ENCODE peak calls at places on chromosomes 1 and 21, in ten cellular contexts. T, G, M, E, B, H, D, L, J and N are unnamed samples.
A peak's percentile ranks its signal among the peaks of the same experiment; 100 is the strongest.

GRCh38 chr1:53331446-53332187 is 3.7 kb upstream of the LRP8 start:
- DNase-seq in T (no peak), G (no peak), M (no peak), E (peak; percentile 1), B (peak; percentile 45), H (no peak), D (no peak), L (no peak), J (no peak), N (no peak)

GRCh38 chr1:40898434-40898900 is 36.3 kb upstream of the CITED4 start:
- DNase-seq in T (peak; percentile 55), G (no peak), M (no peak), E (peak; percentile 37), B (no peak), H (no peak), D (no peak), L (no peak), J (no peak), N (no peak)

GRCh38 chr21:25961042-25961441 is 209.5 kb downstream of the APP start:
- DNase-seq in T (no peak), G (no peak), M (no peak), E (no peak), B (no peak), H (no peak), D (no peak), L (no peak), J (no peak), N (no peak)

GRCh38 chr21:14382486-14382834 is 486 bp downstream of the HSPA13 start:
- DNase-seq in T (peak; percentile 26), G (peak; percentile 36), M (no peak), E (peak; percentile 46), B (no peak), H (peak; percentile 2), D (no peak), L (peak; percentile 2), J (no peak), N (peak; percentile 55)

GRCh38 chr21:25708467-25709065 is 26.1 kb downstream of the ATP5PF start:
- DNase-seq in T (peak; percentile 44), G (peak; percentile 15), M (peak; percentile 23), E (peak; percentile 46), B (no peak), H (peak; percentile 13), D (peak; percentile 0), L (peak; percentile 14), J (peak; percentile 66), N (peak; percentile 47)

GRCh38 chr1:147721711-147722110 is 38.7 kb downstream of the GJA5 start:
- DNase-seq in T (no peak), G (no peak), M (no peak), E (no peak), B (no peak), H (no peak), D (no peak), L (no peak), J (peak; percentile 55), N (peak; percentile 23)

GRCh38 chr1:1511533-1512285 is at the start of gene ATAD3A:
- DNase-seq in T (peak; percentile 99), G (peak; percentile 93), M (peak; percentile 95), E (peak; percentile 98), B (peak; percentile 99), H (peak; percentile 93), D (peak; percentile 84), L (peak; percentile 88), J (peak; percentile 97), N (peak; percentile 99)

GRCh38 chr1:214523124-214523824 is 28.1 kb downstream of the PTPN14 start:
- DNase-seq in T (no peak), G (no peak), M (no peak), E (no peak), B (no peak), H (no peak), D (no peak), L (no peak), J (no peak), N (no peak)

GRCh38 chr1:1264026-1264425 is 9.6 kb downstream of the UBE2J2 start:
- DNase-seq in T (no peak), G (no peak), M (no peak), E (no peak), B (no peak), H (no peak), D (no peak), L (no peak), J (no peak), N (no peak)

GRCh38 chr1:27149714-27150113 is 5.2 kb downstream of the SLC9A1 start:
- DNase-seq in T (no peak), G (no peak), M (no peak), E (no peak), B (no peak), H (no peak), D (no peak), L (no peak), J (no peak), N (no peak)

GRCh38 chr1:35857830-35858229 is 25.2 kb upstream of the AGO1 start:
- DNase-seq in T (no peak), G (no peak), M (no peak), E (no peak), B (no peak), H (no peak), D (no peak), L (no peak), J (peak; percentile 48), N (peak; percentile 46)

GRCh38 chr1:59061876-59062275 is 235.0 kb upstream of the FGGY start:
- DNase-seq in T (peak; percentile 45), G (no peak), M (peak; percentile 67), E (no peak), B (peak; percentile 90), H (no peak), D (peak; percentile 33), L (peak; percentile 67), J (peak; percentile 40), N (peak; percentile 72)

GRCh38 chr1:182444497-182444896 is 5.4 kb upstream of the RGSL1 start:
- DNase-seq in T (peak; percentile 10), G (no peak), M (no peak), E (no peak), B (no peak), H (no peak), D (no peak), L (no peak), J (peak; percentile 5), N (no peak)

GRCh38 chr1:73860421-73860950 is 337.5 kb downstream of the LRRIQ3 start:
- DNase-seq in T (no peak), G (no peak), M (no peak), E (no peak), B (no peak), H (no peak), D (no peak), L (no peak), J (no peak), N (no peak)

GRCh38 chr1:222996307-222996983 is 146.6 kb downstream of the TLR5 start:
- DNase-seq in T (no peak), G (no peak), M (no peak), E (no peak), B (no peak), H (no peak), D (no peak), L (no peak), J (no peak), N (no peak)

GRCh38 chr21:32370971-32371766 is 21.6 kb downstream of the URB1 start:
- DNase-seq in T (no peak), G (no peak), M (no peak), E (no peak), B (no peak), H (no peak), D (no peak), L (no peak), J (no peak), N (no peak)

GRCh38 chr1:166972193-166972592 is 3.1 kb downstream of the ILDR2 start:
- DNase-seq in T (no peak), G (no peak), M (no peak), E (no peak), B (no peak), H (no peak), D (no peak), L (no peak), J (no peak), N (no peak)

GRCh38 chr1:169949139-169949538 is 55.4 kb upstream of the SCYL3 start:
- DNase-seq in T (no peak), G (no peak), M (no peak), E (no peak), B (no peak), H (no peak), D (no peak), L (no peak), J (peak; percentile 5), N (no peak)

GRCh38 chr21:44870748-44871495 is 2.6 kb downstream of the PTTG1IP start:
- DNase-seq in T (peak; percentile 59), G (peak; percentile 14), M (no peak), E (no peak), B (no peak), H (no peak), D (no peak), L (no peak), J (peak; percentile 82), N (no peak)

GRCh38 chr1:179719272-179719671 is 23.8 kb upstream of the FAM163A start:
- DNase-seq in T (no peak), G (no peak), M (no peak), E (no peak), B (no peak), H (no peak), D (no peak), L (no peak), J (no peak), N (no peak)

GRCh38 chr1:50983403-50983802 is 13.4 kb downstream of the CDKN2C start:
- DNase-seq in T (no peak), G (no peak), M (no peak), E (no peak), B (no peak), H (no peak), D (peak; percentile 28), L (no peak), J (no peak), N (no peak)

GRCh38 chr1:67623906-67624305 is 61.1 kb upstream of the GADD45A start:
- DNase-seq in T (no peak), G (no peak), M (no peak), E (no peak), B (no peak), H (no peak), D (no peak), L (no peak), J (no peak), N (no peak)

GRCh38 chr1:55155522-55155921 is 59.6 kb downstream of the USP24 start:
- DNase-seq in T (peak; percentile 28), G (no peak), M (no peak), E (no peak), B (no peak), H (no peak), D (no peak), L (peak; percentile 17), J (peak; percentile 82), N (no peak)

GRCh38 chr1:156251527-156251926 is 3.7 kb upstream of the PAQR6 start:
- DNase-seq in T (no peak), G (no peak), M (no peak), E (no peak), B (no peak), H (no peak), D (no peak), L (no peak), J (no peak), N (no peak)

GRCh38 chr1:193553562-193553961 is 367.1 kb upstream of the B3GALT2 start:
- DNase-seq in T (no peak), G (no peak), M (no peak), E (no peak), B (no peak), H (no peak), D (no peak), L (no peak), J (no peak), N (peak; percentile 26)

GRCh38 chr21:39082656-39083376 is 100.4 kb downstream of the PSMG1 start:
- DNase-seq in T (peak; percentile 57), G (no peak), M (no peak), E (no peak), B (no peak), H (no peak), D (peak; percentile 69), L (no peak), J (no peak), N (no peak)

GRCh38 chr1:172698224-172698623 is 39.3 kb downstream of the FASLG start:
- DNase-seq in T (no peak), G (no peak), M (no peak), E (no peak), B (no peak), H (no peak), D (no peak), L (no peak), J (peak; percentile 16), N (no peak)